ENCODE peak calls at places on chromosomes 6 and 20, in seven cellular contexts. G, A, E, C, D, B and X are unnamed samples.

GRCh38 chr6:137471497-137471896 is 22.7 kb downstream of the OLIG3 start:
- DNase-seq in D (no peak), B (no peak), E (no peak), G (no peak), C (no peak), A (no peak), X (no peak)

GRCh38 chr6:35166160-35166919 is 25.2 kb upstream of the TCP11 start:
- DNase-seq in B (no peak), E (no peak), A (no peak), G (no peak), C (no peak), D (no peak), X (no peak)

GRCh38 chr6:139240161-139241010 is 51.4 kb downstream of the TXLNB start:
- DNase-seq in B (no peak), A (no peak), E (no peak), D (no peak), G (peak), C (no peak), X (peak)

GRCh38 chr6:25041676-25042598 is 106.2 kb upstream of the RIPOR2 start:
- DNase-seq in B (no peak), D (no peak), A (peak), C (peak), G (no peak), E (peak), X (no peak)

GRCh38 chr6:140441256-140441655 is 1066.8 kb upstream of the CITED2 start:
- DNase-seq in B (peak), E (no peak), G (peak), C (no peak), A (no peak), D (peak), X (peak)

GRCh38 chr6:7261030-7261841 is 51.8 kb downstream of the SSR1 start:
- DNase-seq in G (peak), B (peak), C (peak), A (peak), D (peak), E (peak), X (peak)

GRCh38 chr20:56826306-56826970 is 197.3 kb downstream of the TFAP2C start:
- DNase-seq in B (no peak), A (no peak), C (no peak), E (no peak), G (no peak), D (no peak), X (no peak)

GRCh38 chr6:68279793-68280557 is 355.1 kb upstream of the ADGRB3 start:
- DNase-seq in B (no peak), C (no peak), E (no peak), G (no peak), A (no peak), D (no peak), X (no peak)

GRCh38 chr6:30113843-30114242 is 953 bp upstream of the TRIM31 start:
- DNase-seq in C (no peak), D (no peak), B (no peak), E (no peak), G (no peak), A (no peak), X (no peak)

GRCh38 chr6:28597217-28597835 is 71.6 kb downstream of the GPX5 start:
- DNase-seq in G (no peak), B (peak), C (no peak), A (no peak), D (peak), E (no peak), X (peak)

GRCh38 chr6:53643481-53643965 is 22.0 kb downstream of the KLHL31 start:
- DNase-seq in C (no peak), D (no peak), A (no peak), G (no peak), B (no peak), E (no peak), X (no peak)

GRCh38 chr6:33029297-33030184 is 20.1 kb upstream of the HLA-DOA start:
- DNase-seq in E (no peak), G (no peak), D (no peak), A (peak), C (peak), B (no peak), X (no peak)

GRCh38 chr20:8020314-8021079 is 936 bp upstream of the TMX4 start:
- DNase-seq in E (no peak), B (no peak), A (peak), C (peak), G (no peak), D (no peak), X (no peak)

GRCh38 chr6:1499798-1500197 is 109.9 kb upstream of the FOXC1 start:
- DNase-seq in G (no peak), B (no peak), C (no peak), A (no peak), E (no peak), D (no peak), X (no peak)

GRCh38 chr6:19664050-19664449 is 173.1 kb upstream of the ID4 start:
- DNase-seq in C (no peak), G (no peak), A (no peak), E (no peak), B (no peak), D (no peak), X (no peak)

GRCh38 chr6:159168536-159169192 is 536 bp upstream of the FNDC1 start:
- DNase-seq in B (peak), G (no peak), D (no peak), C (no peak), E (no peak), A (peak), X (peak)

GRCh38 chr20:62156592-62157386 is 13.2 kb downstream of the SS18L1 start:
- DNase-seq in D (no peak), A (peak), G (no peak), E (peak), B (peak), C (peak), X (peak)

GRCh38 chr6:2695464-2696095 is 55.1 kb downstream of the MYLK4 start:
- DNase-seq in G (no peak), B (no peak), D (no peak), E (no peak), A (peak), C (peak), X (peak)

GRCh38 chr6:148973809-148974208 is 227.0 kb downstream of the UST start:
- DNase-seq in C (no peak), B (no peak), D (no peak), G (no peak), E (no peak), A (no peak), X (peak)

GRCh38 chr6:100628180-100628579 is 163.5 kb upstream of the SIM1 start:
- DNase-seq in E (no peak), G (no peak), A (no peak), D (no peak), B (no peak), C (no peak), X (no peak)

GRCh38 chr20:57718490-57719009 is 8.7 kb upstream of the PMEPA1 start:
- DNase-seq in B (peak), E (peak), C (peak), D (peak), A (peak), G (peak), X (peak)

GRCh38 chr6:47308674-47309325 is 905 bp downstream of the TNFRSF21 start:
- DNase-seq in D (peak), E (no peak), G (peak), C (no peak), A (peak), B (peak), X (peak)

GRCh38 chr20:24963672-24964517 is 14.8 kb downstream of the CST7 start:
- DNase-seq in B (peak), E (no peak), G (no peak), D (no peak), A (no peak), C (no peak), X (no peak)

GRCh38 chr20:23309781-23310180 is 40.8 kb upstream of the NXT1 start:
- DNase-seq in C (no peak), A (no peak), E (no peak), G (no peak), D (no peak), B (no peak), X (no peak)

GRCh38 chr6:37111156-37111461 is 58.8 kb upstream of the PIM1 start:
- DNase-seq in B (no peak), C (no peak), E (no peak), A (no peak), G (no peak), D (no peak), X (no peak)

GRCh38 chr6:25670208-25670607 is 18.2 kb downstream of the SCGN start:
- DNase-seq in D (no peak), E (no peak), B (no peak), G (no peak), C (no peak), A (no peak), X (peak)

GRCh38 chr6:22045261-22045912 is 251.4 kb downstream of the PRL start:
- DNase-seq in B (no peak), G (no peak), E (no peak), C (no peak), D (no peak), A (no peak), X (no peak)

GRCh38 chr20:8524716-8525343 is 392.8 kb downstream of the PLCB1 start:
- DNase-seq in C (no peak), B (no peak), D (no peak), G (no peak), E (no peak), A (no peak), X (no peak)